ENCODE peak calls at places on chromosomes 5 and 9, in six cellular contexts. X is GM23248, W is stomach, F is right lobe of liver, B is lung, D is Panc1. Y is an unnamed sample.
A peak's percentile ranks its signal among the peaks of the same experiment; 100 is the strongest.

GRCh38 chr5:9545301-9545958 is 445 bp downstream of the SEMA5A start:
- DNase-seq in X (peak; percentile 35), W (no peak), D (no peak), F (no peak), B (no peak), Y (no peak)

GRCh38 chr9:726005-726404 is 115.5 kb upstream of the DMRT1 start:
- DNase-seq in X (no peak), W (no peak), D (no peak), F (no peak), B (no peak), Y (no peak)

GRCh38 chr5:36969700-36970395 is 93.3 kb downstream of the NIPBL start:
- DNase-seq in X (no peak), B (no peak), W (no peak), D (no peak), F (no peak), Y (no peak)

GRCh38 chr5:164809831-164810230 is 1304.4 kb downstream of the MAT2B start:
- DNase-seq in D (no peak), X (no peak), F (no peak), B (no peak), W (no peak), Y (no peak)

GRCh38 chr9:122075135-122076030 is 17.7 kb downstream of the TTLL11 start:
- DNase-seq in D (no peak), B (no peak), X (peak; percentile 61), F (no peak), W (no peak), Y (no peak)

GRCh38 chr9:21591221-21592062 is 109.3 kb upstream of the IFNE start:
- DNase-seq in B (peak; percentile 33), X (peak; percentile 99), F (no peak), W (peak; percentile 62), D (peak; percentile 98), Y (no peak)

GRCh38 chr9:86638109-86638508 is 283.9 kb upstream of the TUT7 start:
- DNase-seq in B (no peak), W (no peak), X (no peak), D (no peak), F (no peak), Y (no peak)

GRCh38 chr5:131252824-131253171 is 11.1 kb upstream of the CDC42SE2 start:
- DNase-seq in B (peak; percentile 55), D (no peak), W (peak; percentile 65), F (peak; percentile 57), X (no peak), Y (peak; percentile 88)

GRCh38 chr5:1730487-1730847 is 69.2 kb downstream of the MRPL36 start:
- DNase-seq in B (no peak), F (peak; percentile 28), W (no peak), D (no peak), X (no peak), Y (no peak)

GRCh38 chr5:136034976-136035375 is 6.2 kb downstream of the TGFBI start:
- DNase-seq in D (no peak), W (no peak), X (no peak), B (no peak), F (peak; percentile 29), Y (no peak)

GRCh38 chr5:173768891-173769290 is 119.3 kb upstream of the CPEB4 start:
- DNase-seq in B (no peak), D (no peak), W (no peak), X (no peak), F (no peak), Y (no peak)

GRCh38 chr5:104937591-104937990 is 1375.0 kb upstream of the NUDT12 start:
- DNase-seq in D (no peak), W (no peak), B (no peak), X (no peak), F (no peak), Y (no peak)

GRCh38 chr9:117906763-117907162 is 202.6 kb downstream of the TLR4 start:
- DNase-seq in F (no peak), W (no peak), B (no peak), X (no peak), D (no peak), Y (no peak)

GRCh38 chr9:20269620-20270019 is 352.7 kb downstream of the MLLT3 start:
- DNase-seq in F (no peak), D (no peak), W (no peak), B (no peak), X (no peak), Y (no peak)

GRCh38 chr5:138466900-138467710 is 1.8 kb downstream of the EGR1 start:
- DNase-seq in F (no peak), B (no peak), W (peak; percentile 52), D (no peak), X (peak; percentile 34), Y (no peak)

DNA sequence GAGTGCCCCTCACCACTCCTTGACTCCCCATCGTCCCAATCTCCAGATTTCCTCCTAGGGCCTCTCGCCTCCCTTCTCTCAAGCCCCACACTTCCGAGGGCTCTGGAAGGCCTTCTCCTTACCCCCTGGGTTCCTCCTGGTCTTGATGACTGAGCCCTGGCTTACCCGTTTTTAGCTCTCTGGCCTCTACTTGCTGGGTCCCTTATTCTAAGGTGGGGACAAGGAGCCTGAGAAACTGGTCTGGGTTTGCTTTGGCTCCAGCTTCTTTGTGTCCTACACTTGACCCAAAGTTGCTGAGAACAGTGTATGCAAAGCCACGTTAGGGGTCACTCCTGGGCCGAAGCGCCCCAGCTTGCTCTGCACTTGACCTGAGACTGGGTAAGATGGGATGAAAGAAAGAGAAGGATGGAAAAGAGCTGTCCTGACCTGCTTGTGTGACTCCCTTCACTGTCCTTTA is 779 bp downstream of the ZNF346 start:
- DNase-seq in F (no peak), W (no peak), X (peak; percentile 53), D (no peak), B (no peak), Y (no peak)
- H3K27ac ChIP-seq in F (peak overlapping the region; percentile 66), W (peak overlapping the region; percentile 88), X (peak overlapping the region; percentile 32), D (peak overlapping the region; percentile 92), B (peak overlapping the region; percentile 79), Y (peak overlapping the region; percentile 91)

GRCh38 chr9:98736216-98736615 is 27.5 kb upstream of the GABBR2 start:
- DNase-seq in X (no peak), D (no peak), W (no peak), F (no peak), B (no peak), Y (no peak)

GRCh38 chr9:98743329-98743728 is 34.6 kb upstream of the GABBR2 start:
- DNase-seq in B (no peak), D (no peak), X (no peak), F (no peak), W (no peak), Y (no peak)

GRCh38 chr9:98742325-98743280 is 33.9 kb upstream of the GABBR2 start:
- DNase-seq in D (no peak), F (no peak), X (peak; percentile 73), B (no peak), W (no peak), Y (no peak)

GRCh38 chr9:98740226-98740881 is 31.6 kb upstream of the GABBR2 start:
- DNase-seq in F (no peak), D (no peak), X (no peak), W (no peak), B (no peak), Y (no peak)

DNA sequence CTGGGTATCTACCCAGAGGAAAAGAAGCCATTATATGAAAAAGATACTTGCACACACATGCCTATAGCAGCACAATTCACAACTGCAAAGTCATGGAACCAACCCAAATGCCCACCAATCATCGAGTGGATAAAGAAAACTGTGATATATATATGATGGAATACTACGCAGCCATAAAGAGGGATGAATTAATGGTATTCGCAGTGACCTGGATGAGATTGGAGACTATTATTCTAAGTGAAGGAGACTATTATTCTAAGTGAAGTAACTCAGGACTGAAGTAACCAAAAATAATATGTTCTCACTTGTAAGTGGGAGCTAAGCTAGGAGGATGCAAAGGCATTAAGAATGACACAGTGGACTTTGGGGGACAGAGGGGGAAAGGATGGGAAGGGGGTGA is 30.0 kb upstream of the GABBR2 start:
- DNase-seq in X (no peak), W (no peak), B (no peak), D (no peak), F (no peak), Y (no peak)
- H3K36me3 ChIP-seq in X (no peaks in the 10 kb centered on the region), W (peaks cover 82% of the 10 kb centered on the region), B (peaks cover 28% of the 10 kb centered on the region), D (no peaks in the 10 kb centered on the region), F (no peaks in the 10 kb centered on the region), Y (peaks cover 29% of the 10 kb centered on the region)

GRCh38 chr9:15422355-15423327 is at the start of gene SNAPC3:
- DNase-seq in X (peak; percentile 97), D (no peak), B (peak; percentile 95), F (peak; percentile 96), W (peak; percentile 94), Y (peak; percentile 92)
- H3K27ac ChIP-seq in X (peak within 1 kb of the TSS; percentile 84), D (peak within 1 kb of the TSS; percentile 87), B (peak within 1 kb of the TSS; percentile 78), F (peak within 1 kb of the TSS; percentile 77), W (peak within 1 kb of the TSS; percentile 89), Y (peak within 1 kb of the TSS; percentile 74)

GRCh38 chr5:179874136-179874535 is 15.5 kb upstream of the MRNIP start:
- DNase-seq in B (no peak), X (no peak), W (no peak), F (no peak), D (no peak), Y (no peak)

GRCh38 chr5:179873176-179873575 is 14.6 kb upstream of the MRNIP start:
- DNase-seq in B (no peak), D (no peak), F (no peak), W (no peak), X (no peak), Y (no peak)

GRCh38 chr5:179875741-179876667 is 17.4 kb upstream of the MRNIP start:
- DNase-seq in X (no peak), F (no peak), D (no peak), W (no peak), B (no peak), Y (no peak)

GRCh38 chr5:179873711-179874110 is 15.1 kb upstream of the MRNIP start:
- DNase-seq in W (no peak), D (no peak), X (no peak), F (no peak), B (no peak), Y (no peak)

GRCh38 chr5:179874536-179875292 is 16.1 kb upstream of the MRNIP start:
- DNase-seq in F (no peak), B (no peak), D (no peak), X (no peak), W (no peak), Y (no peak)
- H3K36me3 ChIP-seq in F (peaks cover 16% of the 10 kb centered on the region), B (peaks cover 77% of the 10 kb centered on the region), D (peaks cover 11% of the 10 kb centered on the region), X (peaks cover 25% of the 10 kb centered on the region), W (peaks cover 97% of the 10 kb centered on the region), Y (no peaks in the 10 kb centered on the region)